ENCODE peak calls at places on chromosomes 7 and 10, in nine cellular contexts. One of them, this sample, is unnamed.

GRCh38 chr7:156074982-156075615 is 262.8 kb upstream of the SHH start:
- DNase-seq in RWPE1: no peak
- DNase-seq in AG08395: no peak
- DNase-seq in AG08396: no peak
- DNase-seq in Calu3: no peak
- DNase-seq in T-helper 2 cell: no peak
- DNase-seq in EH: no peak
- DNase-seq in T-cell: no peak
- DNase-seq in foreskin fibroblast: no peak
- DNase-seq in this sample: no peak

GRCh38 chr10:132868995-132869394 is 73.4 kb downstream of the CFAP46 start:
- DNase-seq in Calu3: no peak
- DNase-seq in foreskin fibroblast: no peak
- DNase-seq in AG08396: no peak
- DNase-seq in T-helper 2 cell: no peak
- DNase-seq in RWPE1: no peak
- DNase-seq in T-cell: no peak
- DNase-seq in AG08395: no peak
- DNase-seq in EH: no peak
- DNase-seq in this sample: no peak

GRCh38 chr7:16792299-16792698 is 12.5 kb downstream of the AGR2 start:
- DNase-seq in EH: no peak
- DNase-seq in AG08395: no peak
- DNase-seq in T-helper 2 cell: no peak
- DNase-seq in T-cell: no peak
- DNase-seq in RWPE1: no peak
- DNase-seq in Calu3: no peak
- DNase-seq in AG08396: no peak
- DNase-seq in foreskin fibroblast: no peak
- DNase-seq in this sample: no peak

GRCh38 chr7:151883872-151884271 is 7.0 kb upstream of the PRKAG2 start:
- DNase-seq in RWPE1: no peak
- DNase-seq in T-cell: no peak
- DNase-seq in foreskin fibroblast: no peak
- DNase-seq in EH: no peak
- DNase-seq in T-helper 2 cell: no peak
- DNase-seq in Calu3: no peak
- DNase-seq in AG08396: no peak
- DNase-seq in AG08395: no peak
- DNase-seq in this sample: no peak

GRCh38 chr10:96153065-96153464 is 23.0 kb downstream of the ZNF518A start:
- DNase-seq in T-cell: no peak
- DNase-seq in T-helper 2 cell: no peak
- DNase-seq in AG08396: no peak
- DNase-seq in foreskin fibroblast: no peak
- DNase-seq in AG08395: no peak
- DNase-seq in RWPE1: no peak
- DNase-seq in EH: no peak
- DNase-seq in Calu3: no peak
- DNase-seq in this sample: peak; percentile 5

GRCh38 chr10:114548662-114549061 is 109.4 kb downstream of the ABLIM1 start:
- DNase-seq in AG08395: peak; percentile 62
- DNase-seq in Calu3: peak; percentile 51
- DNase-seq in EH: peak; percentile 54
- DNase-seq in T-helper 2 cell: no peak
- DNase-seq in T-cell: no peak
- DNase-seq in AG08396: peak; percentile 51
- DNase-seq in foreskin fibroblast: peak; percentile 28
- DNase-seq in RWPE1: peak; percentile 54
- DNase-seq in this sample: peak; percentile 38

GRCh38 chr10:44396671-44397191 is 11.8 kb upstream of the CXCL12 start:
- DNase-seq in RWPE1: no peak
- DNase-seq in T-helper 2 cell: no peak
- DNase-seq in T-cell: no peak
- DNase-seq in foreskin fibroblast: no peak
- DNase-seq in EH: no peak
- DNase-seq in Calu3: no peak
- DNase-seq in AG08395: no peak
- DNase-seq in AG08396: no peak
- DNase-seq in this sample: no peak

GRCh38 chr10:27448926-27449325 is 55.2 kb upstream of the RAB18 start:
- DNase-seq in AG08396: peak; percentile 33
- DNase-seq in RWPE1: peak; percentile 41
- DNase-seq in EH: peak; percentile 67
- DNase-seq in Calu3: no peak
- DNase-seq in AG08395: peak; percentile 54
- DNase-seq in T-helper 2 cell: no peak
- DNase-seq in T-cell: no peak
- DNase-seq in foreskin fibroblast: peak; percentile 8
- DNase-seq in this sample: peak; percentile 89

GRCh38 chr7:3063016-3063753 is 19.5 kb upstream of the CARD11 start:
- DNase-seq in RWPE1: no peak
- DNase-seq in foreskin fibroblast: no peak
- DNase-seq in T-cell: peak; percentile 45
- DNase-seq in Calu3: no peak
- DNase-seq in AG08395: no peak
- DNase-seq in EH: no peak
- DNase-seq in T-helper 2 cell: no peak
- DNase-seq in AG08396: no peak
- DNase-seq in this sample: no peak

GRCh38 chr7:141167376-141167964 is 93.6 kb downstream of the TMEM178B start:
- DNase-seq in T-helper 2 cell: no peak
- DNase-seq in AG08395: no peak
- DNase-seq in foreskin fibroblast: no peak
- DNase-seq in RWPE1: no peak
- DNase-seq in Calu3: no peak
- DNase-seq in T-cell: no peak
- DNase-seq in EH: no peak
- DNase-seq in AG08396: no peak
- DNase-seq in this sample: no peak

GRCh38 chr7:131141443-131141967 is 186.2 kb upstream of the MKLN1 start:
- DNase-seq in AG08396: no peak
- DNase-seq in T-helper 2 cell: no peak
- DNase-seq in T-cell: no peak
- DNase-seq in AG08395: no peak
- DNase-seq in foreskin fibroblast: no peak
- DNase-seq in Calu3: no peak
- DNase-seq in RWPE1: no peak
- DNase-seq in EH: no peak
- DNase-seq in this sample: no peak

GRCh38 chr10:132539894-132540293 is 2.3 kb downstream of the INPP5A start:
- DNase-seq in T-cell: no peak
- DNase-seq in AG08396: peak; percentile 70
- DNase-seq in RWPE1: no peak
- DNase-seq in AG08395: peak; percentile 63
- DNase-seq in foreskin fibroblast: peak; percentile 64
- DNase-seq in T-helper 2 cell: no peak
- DNase-seq in EH: peak; percentile 83
- DNase-seq in Calu3: no peak
- DNase-seq in this sample: peak; percentile 73

GRCh38 chr7:46534593-46535271 is 613.7 kb upstream of the IGFBP3 start:
- DNase-seq in EH: peak; percentile 95
- DNase-seq in T-helper 2 cell: no peak
- DNase-seq in RWPE1: no peak
- DNase-seq in AG08396: no peak
- DNase-seq in T-cell: no peak
- DNase-seq in Calu3: no peak
- DNase-seq in AG08395: no peak
- DNase-seq in foreskin fibroblast: peak; percentile 56
- DNase-seq in this sample: peak; percentile 77

GRCh38 chr10:21496285-21497176 is 29.0 kb downstream of the SKIDA1 start:
- DNase-seq in AG08395: no peak
- DNase-seq in EH: peak; percentile 53
- DNase-seq in RWPE1: peak; percentile 41
- DNase-seq in foreskin fibroblast: no peak
- DNase-seq in Calu3: peak; percentile 53
- DNase-seq in AG08396: peak; percentile 70
- DNase-seq in T-cell: peak; percentile 47
- DNase-seq in T-helper 2 cell: peak; percentile 32
- DNase-seq in this sample: peak; percentile 56

GRCh38 chr7:113374924-113375323 is 256.6 kb upstream of the SMIM30 start:
- DNase-seq in EH: no peak
- DNase-seq in T-cell: no peak
- DNase-seq in AG08396: no peak
- DNase-seq in Calu3: no peak
- DNase-seq in T-helper 2 cell: no peak
- DNase-seq in foreskin fibroblast: no peak
- DNase-seq in AG08395: no peak
- DNase-seq in RWPE1: no peak
- DNase-seq in this sample: no peak

GRCh38 chr10:86721232-86721631 is 35.2 kb upstream of the BMPR1A start:
- DNase-seq in T-cell: no peak
- DNase-seq in Calu3: no peak
- DNase-seq in T-helper 2 cell: no peak
- DNase-seq in foreskin fibroblast: no peak
- DNase-seq in AG08396: no peak
- DNase-seq in RWPE1: no peak
- DNase-seq in EH: no peak
- DNase-seq in AG08395: no peak
- DNase-seq in this sample: no peak

GRCh38 chr7:131586259-131586658 is 29.8 kb upstream of the PODXL start:
- DNase-seq in AG08395: no peak
- DNase-seq in T-helper 2 cell: no peak
- DNase-seq in Calu3: peak; percentile 13
- DNase-seq in AG08396: no peak
- DNase-seq in EH: no peak
- DNase-seq in RWPE1: no peak
- DNase-seq in T-cell: no peak
- DNase-seq in foreskin fibroblast: no peak
- DNase-seq in this sample: no peak

GRCh38 chr7:142932386-142933091 is 1.0 kb downstream of the TRPV5 start:
- DNase-seq in T-helper 2 cell: no peak
- DNase-seq in T-cell: no peak
- DNase-seq in Calu3: no peak
- DNase-seq in AG08396: no peak
- DNase-seq in foreskin fibroblast: no peak
- DNase-seq in AG08395: no peak
- DNase-seq in EH: no peak
- DNase-seq in RWPE1: no peak
- DNase-seq in this sample: no peak

GRCh38 chr7:71120096-71120495 is 11.8 kb upstream of the GALNT17 start:
- DNase-seq in Calu3: no peak
- DNase-seq in AG08396: no peak
- DNase-seq in RWPE1: no peak
- DNase-seq in T-helper 2 cell: no peak
- DNase-seq in AG08395: no peak
- DNase-seq in EH: no peak
- DNase-seq in foreskin fibroblast: no peak
- DNase-seq in T-cell: no peak
- DNase-seq in this sample: no peak

GRCh38 chr10:43113201-43113893 is 24.9 kb upstream of the CSGALNACT2 start:
- DNase-seq in foreskin fibroblast: no peak
- DNase-seq in EH: no peak
- DNase-seq in T-helper 2 cell: no peak
- DNase-seq in RWPE1: no peak
- DNase-seq in AG08395: no peak
- DNase-seq in T-cell: no peak
- DNase-seq in AG08396: no peak
- DNase-seq in Calu3: no peak
- DNase-seq in this sample: no peak

GRCh38 chr10:3757638-3758490 is 27.1 kb downstream of the KLF6 start:
- DNase-seq in foreskin fibroblast: no peak
- DNase-seq in Calu3: no peak
- DNase-seq in T-helper 2 cell: no peak
- DNase-seq in T-cell: no peak
- DNase-seq in AG08396: no peak
- DNase-seq in EH: peak; percentile 21
- DNase-seq in RWPE1: peak; percentile 80
- DNase-seq in AG08395: no peak
- DNase-seq in this sample: peak; percentile 21

GRCh38 chr10:69461327-69462025 is 10.2 kb downstream of the TSPAN15 start:
- DNase-seq in RWPE1: no peak
- DNase-seq in AG08396: no peak
- DNase-seq in T-cell: no peak
- DNase-seq in EH: no peak
- DNase-seq in T-helper 2 cell: no peak
- DNase-seq in foreskin fibroblast: no peak
- DNase-seq in AG08395: no peak
- DNase-seq in Calu3: no peak
- DNase-seq in this sample: no peak

GRCh38 chr7:7219216-7219615 is 36.9 kb downstream of the C1GALT1 start:
- DNase-seq in T-helper 2 cell: no peak
- DNase-seq in Calu3: no peak
- DNase-seq in foreskin fibroblast: peak; percentile 19
- DNase-seq in RWPE1: no peak
- DNase-seq in EH: peak; percentile 18
- DNase-seq in AG08396: no peak
- DNase-seq in AG08395: no peak
- DNase-seq in T-cell: no peak
- DNase-seq in this sample: peak; percentile 12

GRCh38 chr10:92494522-92494921 is 79.4 kb downstream of the IDE start:
- DNase-seq in T-cell: no peak
- DNase-seq in EH: no peak
- DNase-seq in AG08395: no peak
- DNase-seq in Calu3: no peak
- DNase-seq in T-helper 2 cell: no peak
- DNase-seq in AG08396: no peak
- DNase-seq in RWPE1: no peak
- DNase-seq in foreskin fibroblast: no peak
- DNase-seq in this sample: no peak

GRCh38 chr7:92567460-92567859 is 22.7 kb downstream of the FAM133B start:
- DNase-seq in foreskin fibroblast: peak; percentile 65
- DNase-seq in AG08395: no peak
- DNase-seq in RWPE1: no peak
- DNase-seq in AG08396: no peak
- DNase-seq in T-cell: no peak
- DNase-seq in EH: peak; percentile 64
- DNase-seq in Calu3: no peak
- DNase-seq in T-helper 2 cell: no peak
- DNase-seq in this sample: peak; percentile 22

GRCh38 chr7:132053871-132054270 is 497.4 kb upstream of the PODXL start:
- DNase-seq in Calu3: no peak
- DNase-seq in T-cell: no peak
- DNase-seq in EH: peak; percentile 9
- DNase-seq in RWPE1: no peak
- DNase-seq in T-helper 2 cell: no peak
- DNase-seq in AG08395: no peak
- DNase-seq in foreskin fibroblast: no peak
- DNase-seq in AG08396: no peak
- DNase-seq in this sample: no peak

GRCh38 chr10:75431180-75432111 is at the start of gene LRMDA:
- DNase-seq in EH: no peak
- DNase-seq in AG08395: peak; percentile 41
- DNase-seq in T-cell: no peak
- DNase-seq in T-helper 2 cell: no peak
- DNase-seq in foreskin fibroblast: no peak
- DNase-seq in AG08396: peak; percentile 52
- DNase-seq in RWPE1: peak; percentile 16
- DNase-seq in Calu3: peak; percentile 59
- DNase-seq in this sample: no peak

GRCh38 chr10:89582022-89582421 is 46.6 kb upstream of the SLC16A12 start:
- DNase-seq in Calu3: no peak
- DNase-seq in RWPE1: no peak
- DNase-seq in T-cell: no peak
- DNase-seq in EH: no peak
- DNase-seq in AG08396: no peak
- DNase-seq in foreskin fibroblast: no peak
- DNase-seq in T-helper 2 cell: no peak
- DNase-seq in AG08395: no peak
- DNase-seq in this sample: no peak

This sample was measured in EL.